ENCODE peak calls at places on chromosome 22, in four cellular contexts. W is psoas muscle, Z is lung, V is astrocyte of the spinal cord. F is an unnamed sample.

GRCh38 chr22:27213291-27213690 is 555.9 kb downstream of the MIAT start:
- DNase-seq in W (no peak), Z (no peak), V (peak), F (no peak)

GRCh38 chr22:42754658-42755057 is 34.0 kb upstream of the A4GALT start:
- DNase-seq in W (no peak), Z (no peak), V (peak), F (peak)

GRCh38 chr22:43393132-43393844 is 18.5 kb upstream of the MPPED1 start:
- DNase-seq in W (no peak), Z (no peak), V (no peak), F (no peak)

GRCh38 chr22:17087176-17088131 is 2.7 kb downstream of the IL17RA start:
- DNase-seq in W (no peak), Z (no peak), V (peak), F (peak)

GRCh38 chr22:19800761-19801244 is 40.2 kb downstream of the TBX1 start:
- DNase-seq in W (peak), Z (no peak), V (peak), F (peak)

GRCh38 chr22:22576244-22576988 is 17.4 kb upstream of the PRAME start:
- DNase-seq in W (peak), Z (no peak), V (peak), F (peak)

GRCh38 chr22:19228174-19228573 is 49.6 kb upstream of the SLC25A1 start:
- DNase-seq in W (no peak), Z (no peak), V (no peak), F (no peak)

GRCh38 chr22:23220485-23221350 is 40.4 kb downstream of the BCR start:
- DNase-seq in W (no peak), Z (no peak), V (no peak), F (peak)

GRCh38 chr22:21972293-21972779 is 10.3 kb downstream of the TOP3B start:
- DNase-seq in W (no peak), Z (no peak), V (peak), F (peak)

GRCh38 chr22:25777870-25778269 is 35.9 kb downstream of the MYO18B start:
- DNase-seq in W (peak), Z (no peak), V (peak), F (peak)

GRCh38 chr22:20388200-20388599 is 5.8 kb upstream of the ZNF74 start:
- DNase-seq in W (no peak), Z (no peak), V (no peak), F (no peak)

GRCh38 chr22:33332538-33332937 is 274.4 kb upstream of the SYN3 start:
- DNase-seq in W (no peak), Z (no peak), V (no peak), F (no peak)

GRCh38 chr22:32897400-32897799 is 95.9 kb downstream of the TIMP3 start:
- DNase-seq in W (no peak), Z (no peak), V (peak), F (no peak)

GRCh38 chr22:17706451-17706900 is 67.8 kb downstream of the BID start:
- DNase-seq in W (no peak), Z (peak), V (peak), F (peak)

GRCh38 chr22:21009638-21010425 is 5.1 kb upstream of the P2RX6 start:
- DNase-seq in W (no peak), Z (no peak), V (peak), F (peak)

GRCh38 chr22:19872779-19873137 is 18.1 kb upstream of the GNB1L start:
- DNase-seq in W (peak), Z (no peak), V (no peak), F (no peak)

GRCh38 chr22:44237290-44237689 is 56.6 kb downstream of the PARVG start:
- DNase-seq in W (no peak), Z (no peak), V (no peak), F (no peak)

GRCh38 chr22:35301370-35301874 is 1.7 kb downstream of the TOM1 start:
- DNase-seq in W (peak), Z (peak), V (peak), F (peak)

GRCh38 chr22:37025500-37026070 is 6.0 kb downstream of the MPST start:
- DNase-seq in W (no peak), Z (no peak), V (no peak), F (no peak)

GRCh38 chr22:48702573-48703264 is 1125.0 kb downstream of the BRD1 start:
- DNase-seq in W (no peak), Z (no peak), V (no peak), F (no peak)

GRCh38 chr22:26656896-26657851 is at the start of gene MIAT:
- DNase-seq in W (peak), Z (no peak), V (no peak), F (peak)

GRCh38 chr22:35915477-35916013 is 113.1 kb downstream of the RBFOX2 start:
- DNase-seq in W (no peak), Z (no peak), V (peak), F (no peak)

GRCh38 chr22:25840162-25840561 is 98.2 kb downstream of the MYO18B start:
- DNase-seq in W (no peak), Z (no peak), V (no peak), F (no peak)

GRCh38 chr22:22897947-22898346 is 10.3 kb downstream of the IGLL5 start:
- DNase-seq in W (no peak), Z (no peak), V (no peak), F (no peak)

GRCh38 chr22:22753526-22754267 is 109.3 kb downstream of the GGTLC2 start:
- DNase-seq in W (no peak), Z (peak), V (peak), F (peak)

GRCh38 chr22:38180841-38181452 is 683 bp downstream of the PLA2G6 start:
- DNase-seq in W (peak), Z (peak), V (no peak), F (peak)

GRCh38 chr22:36056980-36057379 is 28.4 kb upstream of the RBFOX2 start:
- DNase-seq in W (no peak), Z (no peak), V (no peak), F (peak)

GRCh38 chr22:46991666-46992065 is 229.2 kb downstream of the TBC1D22A start:
- DNase-seq in W (no peak), Z (no peak), V (no peak), F (no peak)

GRCh38 chr22:33579448-33580093 is 340.7 kb downstream of the LARGE1 start:
- DNase-seq in W (peak), Z (peak), V (peak), F (peak)

GRCh38 chr22:39319284-39320170 is at the start of gene RPL3:
- DNase-seq in W (peak), Z (peak), V (peak), F (peak)
- TF ChIP-seq CTCF in W (peak), Z (peak), V (no peak), F (peak)

GRCh38 chr22:41217553-41218157 is 12.5 kb downstream of the L3MBTL2 start:
- DNase-seq in W (peak), Z (peak), V (peak), F (peak)
- H3K4me3 ChIP-seq in W (no peak), Z (no peak), V (no peak), F (peak)

DNA sequence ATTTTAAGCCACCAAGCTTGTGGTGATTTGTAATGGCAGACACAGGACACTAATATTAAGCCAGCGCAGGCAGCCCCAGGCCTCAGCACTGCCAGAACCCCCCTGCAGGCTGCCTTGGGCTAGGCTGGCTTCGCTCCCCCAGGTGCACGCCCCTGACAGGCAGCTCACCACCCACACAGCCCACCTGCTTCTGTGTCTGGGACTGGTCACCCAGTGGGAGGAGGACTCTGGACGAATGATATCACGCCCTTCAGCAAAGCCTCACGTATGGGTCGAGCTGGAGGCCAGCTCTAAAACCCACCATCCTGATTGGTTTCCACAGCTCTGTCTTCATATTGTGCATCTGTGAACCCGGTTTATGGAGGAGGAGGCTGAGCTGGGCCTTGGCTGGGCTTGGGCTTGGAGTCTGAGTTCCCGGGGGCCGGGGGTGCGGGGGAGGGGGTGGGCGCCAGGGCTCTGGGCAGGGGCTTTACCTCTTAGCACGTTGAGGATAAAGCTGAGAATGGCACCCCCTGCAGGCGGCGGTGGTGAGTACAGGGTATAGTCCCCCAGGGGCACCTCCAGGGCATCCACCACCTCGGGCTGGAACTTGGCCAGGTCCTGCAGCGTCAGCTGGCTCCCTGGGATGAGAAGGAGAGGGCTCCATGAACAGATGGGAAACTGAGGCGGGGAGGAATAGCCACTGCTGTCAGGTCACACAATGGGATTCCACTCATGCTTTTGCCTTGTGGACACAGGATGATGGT is 13.8 kb downstream of the GGT5 start:
- DNase-seq in W (peak), Z (peak), V (no peak), F (peak)
- TF ChIP-seq CTCF in W (no peak), Z (no peak), V (peak), F (peak)

GRCh38 chr22:49964136-49964492 is 3.5 kb downstream of the PIM3 start:
- DNase-seq in W (no peak), Z (peak), V (no peak), F (no peak)
- H3K4me3 ChIP-seq in W (peak), Z (peak), V (no peak), F (peak)

DNA sequence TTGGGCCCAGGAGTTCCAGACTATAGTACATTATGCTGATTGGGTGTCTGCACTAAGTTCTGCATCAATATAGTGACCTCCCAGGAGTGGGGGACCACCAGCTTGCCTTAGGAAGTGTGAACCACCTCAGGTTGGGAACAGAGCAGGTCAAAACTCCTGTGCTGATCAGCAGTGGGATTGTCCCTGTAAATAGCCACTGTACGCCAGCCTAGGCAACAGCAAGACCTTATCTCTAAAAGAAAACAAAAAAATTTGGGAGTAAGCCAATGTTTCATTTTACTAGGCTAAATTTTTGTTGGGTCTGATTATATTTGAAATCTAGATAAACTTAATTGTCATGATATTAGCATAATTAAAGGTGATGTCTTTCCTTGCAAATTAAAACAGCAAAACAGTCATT is 3.4 kb downstream of the DEPDC5 start:
- DNase-seq in W (no peak), Z (no peak), V (no peak), F (peak)
- TF ChIP-seq CTCF in W (no peak), Z (no peak), V (no peak), F (no peak)

GRCh38 chr22:30283342-30283741 is 6.0 kb downstream of the CASTOR1 start:
- DNase-seq in W (no peak), Z (no peak), V (no peak), F (no peak)
- H3K4me3 ChIP-seq in W (no peak), Z (no peak), V (no peak), F (no peak)

GRCh38 chr22:28711820-28712777 is 29.5 kb downstream of the CHEK2 start:
- DNase-seq in W (no peak), Z (no peak), V (peak), F (peak)
- TF ChIP-seq CTCF in W (no peak), Z (no peak), V (no peak), F (peak)

DNA sequence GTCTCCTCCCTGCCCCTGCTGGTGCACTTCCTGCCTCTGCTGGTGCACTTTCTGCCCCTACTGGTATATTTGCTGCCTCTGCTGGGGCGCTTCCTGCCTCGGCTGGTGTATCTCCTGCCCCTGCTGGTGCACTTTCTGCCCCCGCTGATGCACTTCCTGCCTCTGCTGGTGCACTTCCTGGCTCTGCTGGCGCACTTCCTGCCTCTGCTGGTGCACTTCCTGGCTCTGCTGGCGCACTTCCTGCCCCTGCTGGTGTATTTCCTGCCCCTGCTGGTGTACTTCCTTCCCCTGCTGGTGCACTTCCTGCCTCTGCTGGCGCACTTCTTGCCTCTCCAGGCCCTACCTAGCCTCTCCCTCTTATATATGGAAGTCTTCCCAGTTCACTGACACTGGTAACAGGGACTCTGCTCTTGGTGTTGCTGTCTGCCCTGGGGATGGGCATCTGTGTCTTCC is 10.1 kb downstream of the MTFP1 start:
- DNase-seq in W (peak), Z (no peak), V (no peak), F (no peak)
- H3K4me3 ChIP-seq in W (no peak), Z (no peak), V (no peak), F (no peak)